ENCODE peak calls at places on chromosomes 2 and 18, in eight cellular contexts. R is mammary epithelial cell, I is adrenal gland, W is esophagus squamous epithelium, O is breast epithelium, F is heart right ventricle, Z is fibroblast of lung, G is Panc1. X is an unnamed sample.
A peak's percentile ranks its signal among the peaks of the same experiment; 100 is the strongest.

GRCh38 chr18:61272793-61273192 is 60.4 kb upstream of the CDH20 start:
- DNase-seq in R (no peak), I (no peak), W (no peak), O (no peak), F (no peak), Z (no peak), G (no peak), X (no peak)

GRCh38 chr2:5713101-5713500 is 20.9 kb downstream of the SOX11 start:
- DNase-seq in R (no peak), I (no peak), W (no peak), O (no peak), F (no peak), Z (no peak), G (no peak), X (no peak)

GRCh38 chr18:37471619-37472018 is 94.0 kb downstream of the CELF4 start:
- DNase-seq in R (no peak), I (no peak), W (no peak), O (no peak), F (no peak), Z (no peak), G (no peak), X (no peak)

GRCh38 chr2:40352321-40353099 is 99.4 kb downstream of the SLC8A1 start:
- DNase-seq in R (no peak), I (no peak), W (no peak), O (no peak), F (no peak), Z (no peak), G (no peak), X (no peak)

GRCh38 chr2:41909584-41909983 is 138.2 kb upstream of the PKDCC start:
- DNase-seq in R (no peak), I (no peak), W (no peak), O (no peak), F (no peak), Z (no peak), G (no peak), X (no peak)

GRCh38 chr2:241942416-241943208 is 73.1 kb downstream of the RTP5 start:
- DNase-seq in R (no peak), I (no peak), W (no peak), O (peak; percentile 17), F (no peak), Z (no peak), G (no peak), X (no peak)

GRCh38 chr2:74025971-74026612 is 41.4 kb downstream of the TET3 start:
- DNase-seq in R (peak; percentile 40), I (no peak), W (no peak), O (no peak), F (no peak), Z (peak; percentile 13), G (no peak), X (no peak)

GRCh38 chr2:44638649-44639048 is 276.9 kb downstream of the CAMKMT start:
- DNase-seq in R (no peak), I (no peak), W (no peak), O (no peak), F (peak; percentile 52), Z (no peak), G (no peak), X (no peak)

GRCh38 chr2:58046585-58047372 is at the start of gene VRK2:
- DNase-seq in R (peak; percentile 97), I (peak; percentile 93), W (peak; percentile 74), O (peak; percentile 88), F (peak; percentile 86), Z (peak; percentile 91), G (peak; percentile 69), X (peak; percentile 49)

GRCh38 chr2:162074937-162075688 is 1.1 kb upstream of the DPP4 start:
- DNase-seq in R (no peak), I (no peak), W (no peak), O (no peak), F (no peak), Z (no peak), G (no peak), X (no peak)

GRCh38 chr18:39506581-39506980 is 1941.0 kb upstream of the CELF4 start:
- DNase-seq in R (no peak), I (no peak), W (no peak), O (no peak), F (no peak), Z (no peak), G (no peak), X (no peak)

GRCh38 chr2:27891820-27892105 is 1.2 kb downstream of the BABAM2 start:
- DNase-seq in R (no peak), I (no peak), W (no peak), O (no peak), F (no peak), Z (peak; percentile 39), G (no peak), X (no peak)

GRCh38 chr2:74383254-74383653 is 3.1 kb upstream of the DCTN1 start:
- DNase-seq in R (peak; percentile 66), I (no peak), W (no peak), O (no peak), F (no peak), Z (peak; percentile 74), G (no peak), X (no peak)

GRCh38 chr18:26487437-26487836 is 60.9 kb downstream of the KCTD1 start:
- DNase-seq in R (peak; percentile 96), I (no peak), W (no peak), O (no peak), F (no peak), Z (no peak), G (no peak), X (no peak)

GRCh38 chr2:1140389-1141003 is 189.8 kb downstream of the SNTG2 start:
- DNase-seq in R (peak; percentile 1), I (no peak), W (no peak), O (no peak), F (no peak), Z (peak; percentile 0), G (peak; percentile 24), X (no peak)

GRCh38 chr18:29874519-29875098 is 1167.9 kb downstream of the DSC3 start:
- DNase-seq in R (peak; percentile 39), I (no peak), W (no peak), O (no peak), F (no peak), Z (peak; percentile 30), G (peak; percentile 2), X (no peak)

DNA sequence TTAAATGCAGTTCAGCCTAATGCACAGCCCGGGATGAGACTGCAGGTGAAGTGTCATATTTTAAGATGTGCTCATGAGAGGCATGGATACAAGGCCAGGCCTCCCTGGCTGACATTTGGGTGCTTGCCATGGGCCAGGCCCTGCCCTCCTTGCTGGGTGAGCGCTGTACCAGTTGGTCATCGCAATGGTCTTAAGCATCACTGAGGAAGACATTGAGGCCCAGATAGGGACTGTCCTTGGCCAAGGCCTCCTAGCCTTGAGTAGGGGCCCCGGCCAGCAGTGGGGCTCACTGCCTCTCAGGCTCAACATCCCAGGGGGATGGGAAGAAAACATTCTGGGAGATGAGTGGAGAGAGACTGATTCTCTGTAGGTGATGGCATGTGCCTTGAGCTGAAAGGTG is 184.3 kb downstream of the SH3RF3 start:
- DNase-seq in R (no peak), I (no peak), W (no peak), O (no peak), F (no peak), Z (no peak), G (no peak), X (no peak)
- TF ChIP-seq CTCF in R (no peak), I (no peak), W (no peak), O (no peak), F (no peak), Z (no peak), G (no peak), X (no peak)

GRCh38 chr2:144465723-144466122 is 54.2 kb downstream of the ZEB2 start:
- DNase-seq in R (no peak), I (no peak), W (no peak), O (no peak), F (no peak), Z (no peak), G (no peak), X (no peak)

GRCh38 chr2:144466637-144467036 is 53.3 kb downstream of the ZEB2 start:
- DNase-seq in R (no peak), I (no peak), W (no peak), O (no peak), F (no peak), Z (no peak), G (no peak), X (no peak)

GRCh38 chr2:144462266-144462665 is 57.7 kb downstream of the ZEB2 start:
- DNase-seq in R (no peak), I (no peak), W (no peak), O (no peak), F (no peak), Z (no peak), G (no peak), X (no peak)

GRCh38 chr2:144467479-144468210 is 52.3 kb downstream of the ZEB2 start:
- DNase-seq in R (no peak), I (no peak), W (no peak), O (no peak), F (no peak), Z (no peak), G (no peak), X (no peak)

GRCh38 chr2:144464730-144465129 is 55.2 kb downstream of the ZEB2 start:
- DNase-seq in R (no peak), I (no peak), W (no peak), O (no peak), F (no peak), Z (no peak), G (no peak), X (no peak)
- H3K4me1 ChIP-seq in R (no peaks in the 10 kb centered on the region), I (peaks cover 52% of the 10 kb centered on the region), W (peaks cover 37% of the 10 kb centered on the region), O (no peaks in the 10 kb centered on the region), F (peaks cover 38% of the 10 kb centered on the region), Z (peaks cover 10% of the 10 kb centered on the region), G (no peaks in the 10 kb centered on the region), X (peaks cover 7% of the 10 kb centered on the region)

DNA sequence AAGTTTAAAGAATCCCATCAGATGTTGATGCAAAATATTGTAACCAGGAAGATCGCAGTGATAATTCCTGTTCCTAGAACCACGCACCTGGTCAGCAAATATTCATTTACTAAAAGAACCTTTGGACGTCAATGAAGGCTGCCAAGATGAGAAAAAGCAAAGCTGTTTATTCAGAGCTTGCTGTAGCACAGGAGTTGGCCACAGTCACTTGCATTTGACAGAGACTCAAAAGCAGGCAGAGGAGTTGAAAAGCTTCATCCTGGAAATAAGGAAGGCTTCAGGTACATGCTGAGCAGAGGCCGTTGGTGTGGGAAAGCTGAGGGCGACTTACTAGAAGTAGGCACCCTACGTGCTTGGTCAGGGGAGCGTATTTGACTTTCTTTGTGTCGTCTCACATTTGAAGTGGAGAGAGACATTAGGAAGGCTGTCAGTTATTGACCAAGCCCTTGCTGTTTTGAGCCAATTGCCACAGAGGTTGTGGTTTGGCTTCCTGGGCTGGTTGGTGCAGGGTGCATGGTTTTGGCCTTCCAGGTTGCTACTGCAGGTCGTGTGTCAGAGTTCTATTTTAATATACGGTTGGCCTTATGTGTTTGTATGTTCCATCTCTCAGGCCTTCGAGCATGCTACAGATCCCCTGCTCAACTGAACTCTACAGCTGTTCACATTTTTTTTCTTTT is 289.6 kb downstream of the METTL4 start:
- DNase-seq in R (no peak), I (no peak), W (no peak), O (no peak), F (no peak), Z (no peak), G (no peak), X (no peak)
- TF ChIP-seq CTCF in R (no peak), I (no peak), W (no peak), O (no peak), F (no peak), Z (no peak), G (no peak), X (no peak)

DNA sequence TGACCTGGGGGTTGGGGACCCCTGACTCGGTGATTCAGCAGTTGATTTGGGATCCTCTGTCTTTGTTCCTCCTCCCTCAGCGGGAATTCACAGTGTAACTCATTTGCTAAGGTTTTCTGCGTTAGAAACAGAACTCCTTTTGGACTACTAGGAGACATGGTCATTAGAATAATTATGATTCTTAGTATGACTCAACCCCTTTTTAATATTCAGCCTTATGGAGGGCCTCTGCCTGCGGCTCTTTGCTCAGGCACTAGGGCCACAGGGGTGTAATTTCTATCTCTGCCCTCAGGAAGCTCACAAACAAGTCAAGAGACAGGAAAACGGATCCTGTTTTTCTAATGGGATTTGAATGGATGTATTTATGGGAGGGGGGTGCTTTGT is 117.4 kb downstream of the SPTBN1 start:
- DNase-seq in R (no peak), I (no peak), W (no peak), O (no peak), F (no peak), Z (no peak), G (no peak), X (no peak)
- H3K4me1 ChIP-seq in R (peaks cover 91% of the 10 kb centered on the region), I (peaks cover 98% of the 10 kb centered on the region), W (peaks cover 100% of the 10 kb centered on the region), O (peaks cover 15% of the 10 kb centered on the region), F (peaks cover 98% of the 10 kb centered on the region), Z (peaks cover 65% of the 10 kb centered on the region), G (peaks cover 90% of the 10 kb centered on the region), X (peaks cover 93% of the 10 kb centered on the region)

X was measured in thoracic aorta.